ENCODE peak calls at places on chromosomes 2 and 18, in nine cellular contexts. One of them, this sample, is unnamed.

GRCh38 chr2:9127316-9127715 is 79.3 kb upstream of the ASAP2 start:
- DNase-seq in T47D: no peak
- DNase-seq in NCI-H146: no peak
- DNase-seq in T-helper 17 cell: no peak
- DNase-seq in A172: no peak
- DNase-seq in nucleus accumbens: no peak
- DNase-seq in SHP77: no peak
- DNase-seq in left ventricle myocardium superior: no peak
- DNase-seq in AG04450: no peak
- DNase-seq in this sample: no peak

GRCh38 chr2:39160982-39161381 is 40.1 kb upstream of the SOS1 start:
- DNase-seq in T47D: no peak
- DNase-seq in NCI-H146: no peak
- DNase-seq in T-helper 17 cell: no peak
- DNase-seq in A172: no peak
- DNase-seq in nucleus accumbens: no peak
- DNase-seq in SHP77: no peak
- DNase-seq in left ventricle myocardium superior: no peak
- DNase-seq in AG04450: no peak
- DNase-seq in this sample: no peak

GRCh38 chr2:178928077-178928476 is 120.9 kb upstream of the TTN start:
- DNase-seq in T47D: no peak
- DNase-seq in NCI-H146: no peak
- DNase-seq in T-helper 17 cell: no peak
- DNase-seq in A172: no peak
- DNase-seq in nucleus accumbens: no peak
- DNase-seq in SHP77: no peak
- DNase-seq in left ventricle myocardium superior: no peak
- DNase-seq in AG04450: no peak
- DNase-seq in this sample: no peak

GRCh38 chr2:14051401-14051800 is 581.1 kb upstream of the LRATD1 start:
- DNase-seq in T47D: no peak
- DNase-seq in NCI-H146: no peak
- DNase-seq in T-helper 17 cell: no peak
- DNase-seq in A172: no peak
- DNase-seq in nucleus accumbens: no peak
- DNase-seq in SHP77: no peak
- DNase-seq in left ventricle myocardium superior: no peak
- DNase-seq in AG04450: no peak
- DNase-seq in this sample: no peak

GRCh38 chr2:43609304-43609883 is 13.6 kb upstream of the THADA start:
- DNase-seq in T47D: peak
- DNase-seq in NCI-H146: peak
- DNase-seq in T-helper 17 cell: no peak
- DNase-seq in A172: peak
- DNase-seq in nucleus accumbens: peak
- DNase-seq in SHP77: peak
- DNase-seq in left ventricle myocardium superior: no peak
- DNase-seq in AG04450: no peak
- DNase-seq in this sample: peak

GRCh38 chr2:133568172-133568571 is at the start of gene NCKAP5:
- DNase-seq in T47D: peak
- DNase-seq in NCI-H146: no peak
- DNase-seq in T-helper 17 cell: no peak
- DNase-seq in A172: no peak
- DNase-seq in nucleus accumbens: peak
- DNase-seq in SHP77: peak
- DNase-seq in left ventricle myocardium superior: peak
- DNase-seq in AG04450: peak
- DNase-seq in this sample: no peak

GRCh38 chr2:11009866-11010265 is 98.1 kb downstream of the KCNF1 start:
- DNase-seq in T47D: no peak
- DNase-seq in NCI-H146: no peak
- DNase-seq in T-helper 17 cell: no peak
- DNase-seq in A172: no peak
- DNase-seq in nucleus accumbens: no peak
- DNase-seq in SHP77: no peak
- DNase-seq in left ventricle myocardium superior: no peak
- DNase-seq in AG04450: no peak
- DNase-seq in this sample: no peak

GRCh38 chr2:181124499-181124898 is 144.1 kb downstream of the UBE2E3 start:
- DNase-seq in T47D: no peak
- DNase-seq in NCI-H146: no peak
- DNase-seq in T-helper 17 cell: no peak
- DNase-seq in A172: no peak
- DNase-seq in nucleus accumbens: no peak
- DNase-seq in SHP77: no peak
- DNase-seq in left ventricle myocardium superior: no peak
- DNase-seq in AG04450: no peak
- DNase-seq in this sample: no peak

GRCh38 chr2:232693344-232693743 is 3.8 kb upstream of the GIGYF2 start:
- DNase-seq in T47D: no peak
- DNase-seq in NCI-H146: no peak
- DNase-seq in T-helper 17 cell: no peak
- DNase-seq in A172: no peak
- DNase-seq in nucleus accumbens: no peak
- DNase-seq in SHP77: no peak
- DNase-seq in left ventricle myocardium superior: no peak
- DNase-seq in AG04450: no peak
- DNase-seq in this sample: no peak

GRCh38 chr18:8745355-8746014 is 40.1 kb downstream of the MTCL1 start:
- DNase-seq in T47D: no peak
- DNase-seq in NCI-H146: no peak
- DNase-seq in T-helper 17 cell: no peak
- DNase-seq in A172: no peak
- DNase-seq in nucleus accumbens: no peak
- DNase-seq in SHP77: no peak
- DNase-seq in left ventricle myocardium superior: no peak
- DNase-seq in AG04450: peak
- DNase-seq in this sample: no peak

GRCh38 chr2:65554765-65555561 is 122.6 kb upstream of the SPRED2 start:
- DNase-seq in T47D: no peak
- DNase-seq in NCI-H146: no peak
- DNase-seq in T-helper 17 cell: no peak
- DNase-seq in A172: peak
- DNase-seq in nucleus accumbens: no peak
- DNase-seq in SHP77: no peak
- DNase-seq in left ventricle myocardium superior: no peak
- DNase-seq in AG04450: no peak
- DNase-seq in this sample: no peak

GRCh38 chr2:200466703-200467418 is 43.0 kb downstream of the KCTD18 start:
- DNase-seq in T47D: no peak
- DNase-seq in NCI-H146: no peak
- DNase-seq in T-helper 17 cell: no peak
- DNase-seq in A172: no peak
- DNase-seq in nucleus accumbens: no peak
- DNase-seq in SHP77: no peak
- DNase-seq in left ventricle myocardium superior: no peak
- DNase-seq in AG04450: no peak
- DNase-seq in this sample: no peak

GRCh38 chr2:75666821-75667344 is 20.3 kb downstream of the MRPL19 start:
- DNase-seq in T47D: no peak
- DNase-seq in NCI-H146: no peak
- DNase-seq in T-helper 17 cell: no peak
- DNase-seq in A172: no peak
- DNase-seq in nucleus accumbens: no peak
- DNase-seq in SHP77: no peak
- DNase-seq in left ventricle myocardium superior: no peak
- DNase-seq in AG04450: no peak
- DNase-seq in this sample: no peak

GRCh38 chr2:233418052-233418760 is 63.9 kb downstream of the DGKD start:
- DNase-seq in T47D: no peak
- DNase-seq in NCI-H146: no peak
- DNase-seq in T-helper 17 cell: no peak
- DNase-seq in A172: peak
- DNase-seq in nucleus accumbens: no peak
- DNase-seq in SHP77: no peak
- DNase-seq in left ventricle myocardium superior: no peak
- DNase-seq in AG04450: no peak
- DNase-seq in this sample: no peak

GRCh38 chr2:199727801-199728200 is 123.2 kb downstream of the FTCDNL1 start:
- DNase-seq in T47D: no peak
- DNase-seq in NCI-H146: no peak
- DNase-seq in T-helper 17 cell: no peak
- DNase-seq in A172: no peak
- DNase-seq in nucleus accumbens: no peak
- DNase-seq in SHP77: no peak
- DNase-seq in left ventricle myocardium superior: no peak
- DNase-seq in AG04450: no peak
- DNase-seq in this sample: no peak